ENCODE peak calls at places on chromosomes 5 and 9, in six cellular contexts. F is suprapubic skin, O is HepG2, V is stomach, U is breast epithelium, Y is vagina. K is an unnamed sample.

GRCh38 chr5:2755371-2755715 is 3.9 kb upstream of the IRX2 start:
- DNase-seq in F (no peak), O (no peak), V (no peak), U (no peak), Y (no peak), K (no peak)

GRCh38 chr9:115524467-115525059 is 406.6 kb upstream of the TNC start:
- DNase-seq in F (no peak), O (peak), V (no peak), U (no peak), Y (no peak), K (no peak)

GRCh38 chr5:1718669-1719068 is 81.0 kb downstream of the MRPL36 start:
- DNase-seq in F (no peak), O (no peak), V (no peak), U (no peak), Y (no peak), K (no peak)

GRCh38 chr9:75903785-75904360 is 13.4 kb downstream of the PCSK5 start:
- DNase-seq in F (no peak), O (no peak), V (no peak), U (no peak), Y (no peak), K (peak)

GRCh38 chr5:81904166-81904565 is 67.7 kb upstream of the ATG10 start:
- DNase-seq in F (no peak), O (no peak), V (no peak), U (no peak), Y (no peak), K (no peak)

GRCh38 chr5:159982421-159983173 is 26.3 kb upstream of the TTC1 start:
- DNase-seq in F (no peak), O (no peak), V (no peak), U (no peak), Y (no peak), K (no peak)

GRCh38 chr9:113604393-113604792 is 140.9 kb downstream of the RGS3 start:
- DNase-seq in F (no peak), O (no peak), V (no peak), U (no peak), Y (no peak), K (no peak)

GRCh38 chr5:94463739-94464138 is 154.7 kb downstream of the KIAA0825 start:
- DNase-seq in F (no peak), O (no peak), V (no peak), U (no peak), Y (no peak), K (no peak)

GRCh38 chr9:121690316-121690715 is 38.9 kb downstream of the DAB2IP start:
- DNase-seq in F (no peak), O (no peak), V (no peak), U (no peak), Y (no peak), K (no peak)

GRCh38 chr5:129971684-129972083 is 67.4 kb downstream of the CHSY3 start:
- DNase-seq in F (no peak), O (no peak), V (no peak), U (no peak), Y (no peak), K (no peak)

GRCh38 chr9:105341784-105342183 is 97.3 kb downstream of the SLC44A1 start:
- DNase-seq in F (no peak), O (no peak), V (no peak), U (no peak), Y (no peak), K (no peak)

GRCh38 chr9:81070689-81071088 is 618.7 kb downstream of the TLE1 start:
- DNase-seq in F (no peak), O (no peak), V (no peak), U (no peak), Y (no peak), K (no peak)

GRCh38 chr9:134591573-134591981 is 50.0 kb upstream of the COL5A1 start:
- DNase-seq in F (no peak), O (no peak), V (no peak), U (no peak), Y (no peak), K (no peak)

GRCh38 chr5:59093329-59093728 is 510.5 kb downstream of the RAB3C start:
- DNase-seq in F (no peak), O (no peak), V (no peak), U (no peak), Y (no peak), K (no peak)

GRCh38 chr5:142432961-142433360 is 108.1 kb upstream of the SPRY4 start:
- DNase-seq in F (no peak), O (no peak), V (no peak), U (no peak), Y (no peak), K (no peak)

GRCh38 chr5:132060501-132061161 is at the start of gene IL3:
- DNase-seq in F (peak), O (no peak), V (no peak), U (no peak), Y (no peak), K (peak)

GRCh38 chr9:114276908-114277821 is 45.7 kb upstream of the ORM1 start:
- DNase-seq in F (peak), O (no peak), V (no peak), U (no peak), Y (no peak), K (peak)

GRCh38 chr5:17024686-17025180 is 88.6 kb upstream of the MYO10 start:
- DNase-seq in F (no peak), O (no peak), V (no peak), U (no peak), Y (no peak), K (no peak)

GRCh38 chr5:126948011-126948355 is 82.4 kb downstream of the MARCHF3 start:
- DNase-seq in F (no peak), O (no peak), V (no peak), U (no peak), Y (no peak), K (no peak)

GRCh38 chr5:151106073-151106472 is 25.2 kb upstream of the TNIP1 start:
- DNase-seq in F (no peak), O (no peak), V (no peak), U (no peak), Y (no peak), K (no peak)

GRCh38 chr5:24401767-24402166 is 243.0 kb downstream of the CDH10 start:
- DNase-seq in F (no peak), O (no peak), V (no peak), U (no peak), Y (no peak), K (no peak)

GRCh38 chr5:122156724-122157325 is 27.5 kb downstream of the ZNF474 start:
- DNase-seq in F (no peak), O (peak), V (no peak), U (no peak), Y (no peak), K (no peak)

GRCh38 chr9:128640626-128641025 is 16.0 kb downstream of the DYNC2I2 start:
- DNase-seq in F (no peak), O (no peak), V (no peak), U (no peak), Y (no peak), K (no peak)

GRCh38 chr5:150234606-150235547 is 45.0 kb downstream of the SLC6A7 start:
- DNase-seq in F (no peak), O (no peak), V (no peak), U (no peak), Y (no peak), K (no peak)

GRCh38 chr9:126474201-126474765 is 139.4 kb upstream of the LMX1B start:
- DNase-seq in F (no peak), O (no peak), V (no peak), U (no peak), Y (no peak), K (no peak)

GRCh38 chr5:177429248-177430045 is 3.0 kb downstream of the GRK6 start:
- DNase-seq in F (no peak), O (no peak), V (peak), U (no peak), Y (no peak), K (peak)

GRCh38 chr5:94031631-94032030 is 290.2 kb upstream of the POU5F2 start:
- DNase-seq in F (no peak), O (no peak), V (no peak), U (no peak), Y (no peak), K (no peak)

GRCh38 chr5:133244242-133244641 is 192.4 kb downstream of the HSPA4 start:
- DNase-seq in F (no peak), O (peak), V (no peak), U (no peak), Y (no peak), K (no peak)

GRCh38 chr9:6214451-6214850 is 1.2 kb upstream of the IL33 start:
- DNase-seq in F (no peak), O (no peak), V (no peak), U (no peak), Y (no peak), K (no peak)

GRCh38 chr9:135062254-135062653 is 25.2 kb upstream of the OLFM1 start:
- DNase-seq in F (peak), O (no peak), V (no peak), U (no peak), Y (no peak), K (peak)

GRCh38 chr9:22157831-22158230 is 148.7 kb upstream of the CDKN2B start:
- DNase-seq in F (no peak), O (no peak), V (no peak), U (no peak), Y (no peak), K (no peak)

GRCh38 chr9:22160235-22160634 is 151.1 kb upstream of the CDKN2B start:
- DNase-seq in F (no peak), O (no peak), V (no peak), U (no peak), Y (no peak), K (no peak)

GRCh38 chr9:22159590-22159989 is 150.5 kb upstream of the CDKN2B start:
- DNase-seq in F (no peak), O (no peak), V (no peak), U (no peak), Y (no peak), K (no peak)

GRCh38 chr9:22158275-22158674 is 149.2 kb upstream of the CDKN2B start:
- DNase-seq in F (no peak), O (no peak), V (no peak), U (no peak), Y (no peak), K (no peak)

GRCh38 chr9:22158983-22159382 is 149.9 kb upstream of the CDKN2B start:
- DNase-seq in F (no peak), O (peak), V (peak), U (peak), Y (no peak), K (peak)
- H3K27ac ChIP-seq in F (peak), O (no peak), V (no peak), U (no peak), Y (no peak), K (no peak)

DNA sequence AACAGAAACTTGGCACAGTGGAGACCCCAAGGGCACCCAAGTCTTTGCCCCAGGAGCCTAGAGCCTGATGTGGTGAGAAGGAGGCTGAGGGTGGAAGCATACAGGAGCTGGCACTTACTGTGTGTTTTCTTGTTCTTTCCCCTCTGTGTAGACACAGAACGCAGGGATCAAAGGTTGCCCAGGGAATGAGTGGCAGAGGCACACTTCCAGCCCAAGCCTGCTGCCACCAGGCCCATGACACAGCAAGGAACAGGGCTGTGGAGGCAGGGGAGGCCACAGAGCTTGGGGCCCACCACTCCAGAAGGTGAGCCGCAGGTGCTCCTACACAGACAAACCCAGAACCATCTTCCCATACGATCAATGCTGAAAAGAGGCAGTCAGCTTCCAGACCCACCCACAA is 73.9 kb upstream of the S1PR3 start:
- DNase-seq in F (no peak), O (no peak), V (no peak), U (no peak), Y (no peak), K (no peak)
- TF ChIP-seq POLR2AphosphoS5 in F (no peak), O (no peak), V (no peak), U (no peak), Y (no peak), K (no peak)

GRCh38 chr5:157038568-157039187 is 20.2 kb downstream of the HAVCR1 start:
- DNase-seq in F (no peak), O (no peak), V (no peak), U (no peak), Y (no peak), K (no peak)
- H3K27ac ChIP-seq in F (no peak), O (no peak), V (no peak), U (no peak), Y (no peak), K (no peak)

DNA sequence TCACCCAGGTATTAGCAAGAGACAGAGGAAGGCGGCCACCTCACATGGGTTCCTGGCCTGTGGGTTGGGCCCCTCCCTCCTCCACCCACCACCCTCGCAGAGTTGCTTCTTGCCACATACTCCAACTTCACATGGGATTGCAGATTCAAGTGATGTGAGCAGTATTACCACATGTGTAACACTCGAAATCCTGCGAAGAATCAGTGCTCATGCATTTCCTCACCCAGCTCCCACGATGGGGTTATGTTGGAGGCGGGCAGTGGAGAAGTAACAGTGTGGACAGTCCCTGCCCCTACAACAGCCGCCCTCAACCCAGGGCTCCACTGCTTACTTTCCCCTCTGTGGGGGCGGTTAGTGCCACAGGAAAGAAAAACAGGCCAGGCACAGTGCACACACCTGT is 3.9 kb upstream of the FBP1 start:
- DNase-seq in F (no peak), O (no peak), V (no peak), U (no peak), Y (no peak), K (no peak)
- TF ChIP-seq POLR2AphosphoS5 in F (no peak), O (no peak), V (no peak), U (no peak), Y (no peak), K (no peak)

GRCh38 chr9:96020822-96021615 is 145.5 kb downstream of the ERCC6L2 start:
- DNase-seq in F (no peak), O (no peak), V (no peak), U (no peak), Y (no peak), K (no peak)

GRCh38 chr9:96022445-96023031 is 147.0 kb downstream of the ERCC6L2 start:
- DNase-seq in F (no peak), O (no peak), V (no peak), U (no peak), Y (no peak), K (no peak)

GRCh38 chr9:96015876-96016686 is 140.6 kb downstream of the ERCC6L2 start:
- DNase-seq in F (no peak), O (no peak), V (no peak), U (no peak), Y (no peak), K (no peak)

GRCh38 chr9:96021616-96022444 is 146.3 kb downstream of the ERCC6L2 start:
- DNase-seq in F (no peak), O (no peak), V (no peak), U (no peak), Y (no peak), K (no peak)

DNA sequence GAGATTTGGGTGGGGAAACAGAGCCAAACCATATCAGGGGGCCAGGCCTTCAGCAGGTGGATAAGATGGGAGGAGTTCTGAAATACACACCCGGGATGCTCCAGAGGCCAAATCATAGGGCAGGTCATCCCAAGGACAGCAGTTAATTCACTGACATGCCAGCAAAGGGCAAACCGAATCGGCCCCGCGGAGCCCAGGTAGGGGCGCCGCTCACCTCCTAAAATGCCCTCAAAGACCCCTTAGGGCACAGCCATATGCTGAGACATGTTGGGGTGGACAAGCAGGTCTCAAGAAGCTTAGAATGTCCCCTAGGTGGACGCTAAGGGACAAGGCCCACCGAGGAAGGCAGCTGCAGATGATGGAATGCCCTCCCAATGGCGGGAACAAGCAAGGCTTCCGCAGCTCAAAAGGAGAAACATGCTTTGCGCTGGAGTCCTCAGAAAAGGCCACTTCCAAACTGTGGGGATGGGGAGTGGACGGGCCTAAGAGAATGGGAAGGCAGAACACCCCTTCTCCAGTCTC is 144.9 kb downstream of the ERCC6L2 start:
- DNase-seq in F (no peak), O (no peak), V (no peak), U (no peak), Y (no peak), K (no peak)
- H3K27ac ChIP-seq in F (no peak), O (no peak), V (peak), U (peak), Y (peak), K (peak)

GRCh38 chr5:128441923-128442322 is 96.1 kb downstream of the FBN2 start:
- DNase-seq in F (no peak), O (no peak), V (no peak), U (no peak), Y (no peak), K (no peak)
- TF ChIP-seq POLR2AphosphoS5 in F (no peak), O (no peak), V (no peak), U (no peak), Y (no peak), K (no peak)

DNA sequence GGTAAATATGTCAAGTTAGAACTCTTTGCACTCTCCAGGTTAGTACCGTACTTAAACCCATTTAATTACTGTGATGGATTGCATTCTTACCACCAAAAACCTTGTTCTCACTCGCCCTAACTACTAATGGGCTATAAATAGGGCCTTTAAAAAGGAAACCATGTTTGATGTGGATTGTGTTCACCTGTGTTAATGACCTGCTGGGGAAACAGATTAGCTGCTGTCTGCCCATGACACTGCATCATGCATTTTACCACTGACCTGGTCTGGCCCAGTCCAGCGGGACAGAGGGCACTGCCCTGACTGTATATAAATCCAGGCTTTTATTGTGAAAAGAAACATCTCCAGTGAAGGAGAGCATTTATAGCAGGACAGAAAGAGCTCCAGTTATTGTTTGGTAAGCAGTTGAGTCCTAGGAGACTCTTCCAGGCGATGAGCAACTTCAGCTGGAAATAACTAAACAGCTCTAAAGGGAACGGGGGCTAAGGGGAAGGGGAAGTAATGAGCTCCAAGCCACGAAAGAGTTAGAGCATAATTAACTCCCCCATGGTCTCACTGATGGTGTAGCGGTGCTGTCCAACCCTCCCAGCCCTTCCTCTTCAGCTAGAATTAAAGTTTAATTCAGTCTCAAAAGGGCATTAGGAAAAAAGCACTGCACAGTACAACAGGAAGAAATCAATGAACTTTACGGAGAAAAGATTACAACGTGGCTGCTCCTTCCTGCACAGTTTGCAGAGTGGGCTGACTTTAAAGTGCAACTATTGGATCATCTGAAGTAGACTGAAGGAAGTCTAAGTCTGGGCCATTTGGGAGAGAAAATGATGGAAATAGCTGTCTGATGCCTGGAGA is 303.1 kb downstream of the ENC1 start:
- DNase-seq in F (no peak), O (no peak), V (no peak), U (no peak), Y (no peak), K (no peak)
- H3K27ac ChIP-seq in F (no peak), O (no peak), V (no peak), U (no peak), Y (no peak), K (peak)

GRCh38 chr5:112374356-112374755 is 44.7 kb downstream of the EPB41L4A start:
- DNase-seq in F (no peak), O (no peak), V (no peak), U (no peak), Y (no peak), K (no peak)
- TF ChIP-seq POLR2AphosphoS5 in F (no peak), O (no peak), V (no peak), U (no peak), Y (no peak), K (no peak)

GRCh38 chr5:145833616-145834200 is 1.4 kb downstream of the PRELID2 start:
- DNase-seq in F (no peak), O (no peak), V (no peak), U (no peak), Y (no peak), K (no peak)

GRCh38 chr5:145838276-145838675 is 3.1 kb upstream of the PRELID2 start:
- DNase-seq in F (no peak), O (peak), V (peak), U (no peak), Y (no peak), K (no peak)

GRCh38 chr5:145834917-145835838 is at the start of gene PRELID2:
- DNase-seq in F (peak), O (peak), V (peak), U (peak), Y (no peak), K (peak)

GRCh38 chr5:145835839-145836222 is 689 bp upstream of the PRELID2 start:
- DNase-seq in F (no peak), O (no peak), V (no peak), U (no peak), Y (no peak), K (no peak)

GRCh38 chr5:145834554-145834916 is 607 bp downstream of the PRELID2 start:
- DNase-seq in F (no peak), O (no peak), V (no peak), U (no peak), Y (no peak), K (no peak)
- H3K27ac ChIP-seq in F (no peak), O (no peak), V (peak), U (peak), Y (peak), K (peak)

K was measured in sigmoid colon.